ENCODE peak calls at places on chromosomes 16 and 17, in four cellular contexts. L is fibroblast of lung, A is adrenal gland, K is AG04450. R is an unnamed sample.

GRCh38 chr17:81578561-81579225 is 26.5 kb upstream of the FAAP100 start:
- DNase-seq in L (no peak), A (no peak), K (no peak), R (no peak)

GRCh38 chr16:50884066-50884860 is 142.4 kb downstream of the CYLD start:
- DNase-seq in L (no peak), A (no peak), K (no peak), R (no peak)

GRCh38 chr16:1861730-1862129 is 10.2 kb downstream of the MEIOB start:
- DNase-seq in L (no peak), A (no peak), K (no peak), R (no peak)

GRCh38 chr17:48059125-48059668 is 11.0 kb downstream of the NFE2L1 start:
- DNase-seq in L (no peak), A (no peak), K (no peak), R (no peak)

GRCh38 chr17:40648326-40648968 is 829 bp upstream of the SMARCE1 start:
- DNase-seq in L (peak), A (no peak), K (no peak), R (no peak)

GRCh38 chr17:59428896-59429460 is 97.5 kb downstream of the YPEL2 start:
- DNase-seq in L (no peak), A (no peak), K (no peak), R (no peak)

GRCh38 chr17:2083613-2084128 is 28.8 kb downstream of the HIC1 start:
- DNase-seq in L (no peak), A (peak), K (no peak), R (no peak)

GRCh38 chr16:9798474-9798873 is 383.8 kb downstream of the GRIN2A start:
- DNase-seq in L (no peak), A (no peak), K (no peak), R (no peak)

GRCh38 chr17:17416007-17416399 is 60.8 kb upstream of the MED9 start:
- DNase-seq in L (peak), A (peak), K (no peak), R (peak)

GRCh38 chr17:51120357-51120738 is 320 bp downstream of the SPAG9 start:
- DNase-seq in L (peak), A (peak), K (no peak), R (peak)

GRCh38 chr16:57755726-57756423 is 20.3 kb downstream of the KATNB1 start:
- DNase-seq in L (no peak), A (no peak), K (no peak), R (no peak)

GRCh38 chr16:81654346-81654745 is 124.7 kb upstream of the PLCG2 start:
- DNase-seq in L (no peak), A (no peak), K (no peak), R (no peak)

GRCh38 chr17:79615926-79616325 is 5.1 kb upstream of the RBFOX3 start:
- DNase-seq in L (no peak), A (no peak), K (no peak), R (no peak)

GRCh38 chr17:29622337-29623282 is at the start of gene CORO6:
- DNase-seq in L (peak), A (peak), K (no peak), R (peak)

GRCh38 chr16:6753553-6753952 is 579.1 kb upstream of the RBFOX1 start:
- DNase-seq in L (no peak), A (no peak), K (no peak), R (no peak)

GRCh38 chr16:75648265-75649076 is 898 bp downstream of the TERF2IP start:
- DNase-seq in L (peak), A (peak), K (peak), R (peak)

GRCh38 chr16:50267651-50268050 is 1.3 kb downstream of the ADCY7 start:
- DNase-seq in L (no peak), A (no peak), K (no peak), R (no peak)

GRCh38 chr16:23801387-23801786 is 34.4 kb upstream of the PRKCB start:
- DNase-seq in L (peak), A (peak), K (peak), R (peak)

GRCh38 chr16:48911700-48912099 is 301.7 kb upstream of the N4BP1 start:
- DNase-seq in L (peak), A (no peak), K (no peak), R (no peak)
- TF ChIP-seq CTCF in L (no peak), A (no peak), K (no peak), R (no peak)

GRCh38 chr17:61313515-61314326 is 85.9 kb upstream of the TBX2 start:
- DNase-seq in L (no peak), A (no peak), K (no peak), R (no peak)
- H3K4me3 ChIP-seq in L (no peak), A (no peak), K (no peak), R (no peak)

DNA sequence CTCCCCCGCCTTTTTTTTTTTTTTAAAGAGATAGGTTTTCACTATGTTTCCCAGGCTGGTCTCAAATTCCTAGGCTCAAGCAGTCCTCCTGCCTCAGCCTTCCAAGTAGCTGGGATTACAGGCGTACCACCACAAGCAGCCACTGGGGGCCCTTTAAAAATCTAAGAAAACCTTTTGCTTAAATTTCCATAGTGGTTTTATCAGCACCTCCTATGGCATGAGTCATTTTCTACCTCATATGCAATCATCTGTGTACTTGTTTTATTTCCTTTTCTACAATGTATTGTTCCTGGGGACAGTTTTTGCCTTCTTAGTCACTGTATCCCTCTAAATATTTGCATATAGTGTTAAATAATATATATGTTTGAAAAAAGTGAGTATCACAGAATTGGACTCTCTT is 29.2 kb downstream of the GNA13 start:
- DNase-seq in L (peak), A (no peak), K (no peak), R (peak)
- TF ChIP-seq CTCF in L (peak), A (no peak), K (peak), R (peak)

DNA sequence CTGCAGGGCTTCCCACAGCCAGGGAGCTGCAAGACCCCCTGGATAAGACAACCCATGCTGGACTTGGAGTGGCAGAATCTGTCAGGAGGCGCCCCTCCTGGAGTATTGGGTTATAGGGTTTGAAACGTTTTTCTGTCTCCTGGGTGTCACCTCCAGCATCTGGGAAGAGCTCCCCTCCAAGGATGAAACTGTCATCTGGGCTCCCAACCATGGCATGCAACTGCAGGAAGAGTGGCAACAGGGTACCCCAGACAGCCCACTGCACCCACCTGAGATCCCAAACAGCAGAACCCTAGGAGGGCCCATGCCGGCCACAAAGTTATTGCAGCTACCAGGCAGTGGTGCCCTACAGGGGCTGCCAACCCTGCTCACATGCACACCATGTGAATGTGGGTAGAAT is 636 bp upstream of the GSG1L start:
- DNase-seq in L (no peak), A (no peak), K (no peak), R (no peak)
- H3K4me3 ChIP-seq in L (no peak), A (no peak), K (no peak), R (no peak)

DNA sequence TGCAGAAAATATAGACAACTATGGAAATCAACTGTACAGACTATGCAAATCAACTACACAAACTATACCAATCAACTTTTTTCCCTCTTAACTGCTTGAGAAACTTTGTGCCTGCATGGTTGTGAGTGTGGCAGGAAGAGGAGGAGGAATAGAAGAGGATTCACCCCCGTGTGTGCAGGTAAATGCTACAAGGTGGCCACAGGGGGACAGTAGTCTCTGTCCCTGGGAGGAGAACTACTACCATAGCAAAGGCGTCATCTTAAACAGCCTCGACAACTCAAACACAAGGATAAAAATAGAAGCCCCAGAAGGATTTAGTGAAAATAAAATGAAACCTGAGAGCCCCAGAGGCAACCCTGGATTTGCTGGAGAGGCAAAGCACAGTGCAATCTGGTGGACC is 199.6 kb upstream of the DYNLRB2 start:
- DNase-seq in L (no peak), A (no peak), K (no peak), R (no peak)
- TF ChIP-seq CTCF in L (no peak), A (no peak), K (no peak), R (no peak)

DNA sequence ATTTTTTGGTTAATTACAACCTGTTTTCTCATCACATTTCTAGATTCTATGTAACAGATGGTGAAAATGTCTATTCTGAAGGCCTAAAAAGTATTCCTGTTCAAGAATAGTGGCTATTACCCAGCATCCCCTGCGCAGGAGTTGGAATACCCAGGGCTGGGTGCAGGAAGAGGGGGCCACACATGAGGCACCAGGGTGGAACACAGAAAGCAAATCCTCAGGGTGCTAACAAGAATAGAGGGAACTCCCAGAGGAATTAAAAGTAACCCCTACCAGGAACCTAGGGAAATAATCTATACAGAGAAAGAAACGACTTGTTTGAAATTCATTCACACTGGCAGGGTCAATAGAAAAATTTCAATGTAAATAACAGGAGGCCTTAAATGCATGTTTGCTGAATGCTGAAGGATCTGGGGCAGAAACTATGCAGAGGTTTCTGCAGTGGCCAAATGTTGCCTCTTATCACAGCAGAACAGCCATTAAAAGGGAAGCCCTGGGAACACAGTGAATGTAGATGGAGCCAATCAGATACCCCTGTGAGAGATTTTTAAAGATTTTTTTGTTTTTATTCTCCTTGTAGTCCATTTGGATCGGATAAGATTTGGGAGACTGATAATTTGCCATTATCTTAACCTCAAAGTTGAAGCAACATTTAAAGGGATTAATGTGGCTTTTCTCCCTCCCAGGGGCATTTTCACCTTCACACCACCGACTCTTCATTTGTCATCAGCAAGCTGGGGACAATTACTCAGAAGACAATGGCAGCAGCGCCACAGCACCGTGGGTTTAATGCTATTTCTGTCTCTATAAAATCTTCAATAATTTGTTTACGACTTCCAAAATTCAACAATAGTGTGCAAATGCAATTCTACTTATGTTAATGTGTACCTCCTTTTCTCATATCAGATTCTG is 196.0 kb upstream of the PSMD7 start:
- DNase-seq in L (no peak), A (no peak), K (no peak), R (no peak)
- H3K4me3 ChIP-seq in L (no peak), A (no peak), K (no peak), R (no peak)

GRCh38 chr17:56593741-56594527 is 435 bp downstream of the NOG start:
- DNase-seq in L (no peak), A (peak), K (no peak), R (peak)
- TF ChIP-seq CTCF in L (no peak), A (peak), K (no peak), R (no peak)

R was measured in fibroblast of pulmonary artery.